ENCODE peak calls at places on chromosomes 6 and 20, in ten cellular contexts. R is tibial artery, B is HCT116, H is adrenal gland, E is WERI-Rb-1, A is H1, C is ovary, F is Peyer's patch, P is cardiac muscle cell, V is body of pancreas. G is an unnamed sample. For H3K36me3, the result is how much of the 10 kb centered on the place peaks cover.

GRCh38 chr6:3879194-3879952 is 30.2 kb downstream of the FAM50B start:
- DNase-seq in R (no peak), B (no peak), H (no peak), E (peak), A (no peak), C (no peak), F (no peak), P (no peak), V (no peak), G (no peak)

GRCh38 chr6:129679250-129679649 is 30.7 kb downstream of the ARHGAP18 start:
- DNase-seq in R (no peak), B (no peak), H (no peak), E (no peak), A (no peak), C (no peak), F (no peak), P (peak), V (no peak), G (no peak)

GRCh38 chr20:63128367-63128766 is 87.6 kb downstream of the YTHDF1 start:
- DNase-seq in R (no peak), B (no peak), H (no peak), E (no peak), A (no peak), C (no peak), F (no peak), P (no peak), V (peak), G (no peak)

GRCh38 chr20:23087587-23088275 is 1.6 kb upstream of the CD93 start:
- DNase-seq in R (no peak), B (no peak), H (no peak), E (no peak), A (no peak), C (no peak), F (no peak), P (no peak), V (no peak), G (no peak)

GRCh38 chr20:25481918-25482253 is 74.4 kb downstream of the GINS1 start:
- DNase-seq in R (no peak), B (no peak), H (no peak), E (no peak), A (no peak), C (no peak), F (no peak), P (no peak), V (no peak), G (no peak)

GRCh38 chr6:116773886-116774285 is 8.4 kb upstream of the FAM162B start:
- DNase-seq in R (no peak), B (no peak), H (no peak), E (no peak), A (no peak), C (no peak), F (no peak), P (no peak), V (no peak), G (no peak)

GRCh38 chr20:24875078-24875477 is 74.0 kb upstream of the CST7 start:
- DNase-seq in R (no peak), B (no peak), H (no peak), E (no peak), A (no peak), C (no peak), F (no peak), P (no peak), V (no peak), G (no peak)

GRCh38 chr6:168078199-168078942 is 641 bp downstream of the FRMD1 start:
- DNase-seq in R (no peak), B (no peak), H (no peak), E (no peak), A (no peak), C (no peak), F (no peak), P (peak), V (no peak), G (no peak)

GRCh38 chr6:48404927-48405326 is 293.9 kb upstream of the PTCHD4 start:
- DNase-seq in R (no peak), B (no peak), H (no peak), E (no peak), A (no peak), C (no peak), F (no peak), P (no peak), V (no peak), G (no peak)

GRCh38 chr6:144543006-144543871 is 258.1 kb downstream of the UTRN start:
- DNase-seq in R (no peak), B (peak), H (peak), E (no peak), A (no peak), C (no peak), F (no peak), P (peak), V (no peak), G (no peak)

GRCh38 chr20:54920491-54920890 is 445.1 kb downstream of the DOK5 start:
- DNase-seq in R (no peak), B (no peak), H (no peak), E (no peak), A (no peak), C (no peak), F (no peak), P (no peak), V (no peak), G (no peak)

GRCh38 chr6:56156643-56157042 is 90.7 kb downstream of the COL21A1 start:
- DNase-seq in R (no peak), B (no peak), H (no peak), E (no peak), A (no peak), C (no peak), F (no peak), P (no peak), V (no peak), G (no peak)

GRCh38 chr6:116497089-116497676 is 14.3 kb upstream of the CALHM5 start:
- DNase-seq in R (no peak), B (no peak), H (no peak), E (no peak), A (no peak), C (peak), F (no peak), P (no peak), V (no peak), G (no peak)

GRCh38 chr6:2021713-2022125 is 223.7 kb downstream of the GMDS start:
- DNase-seq in R (peak), B (no peak), H (peak), E (no peak), A (no peak), C (peak), F (peak), P (peak), V (peak), G (peak)

GRCh38 chr6:107657755-107658461 is 166.2 kb downstream of the SCML4 start:
- DNase-seq in R (peak), B (no peak), H (peak), E (no peak), A (no peak), C (no peak), F (peak), P (peak), V (peak), G (peak)

GRCh38 chr6:21601932-21602390 is 8.4 kb downstream of the SOX4 start:
- DNase-seq in R (no peak), B (no peak), H (no peak), E (no peak), A (peak), C (no peak), F (no peak), P (no peak), V (no peak), G (no peak)

GRCh38 chr6:89270951-89271721 is 44.0 kb downstream of the GABRR2 start:
- DNase-seq in R (no peak), B (no peak), H (no peak), E (no peak), A (peak), C (no peak), F (no peak), P (no peak), V (no peak), G (no peak)

GRCh38 chr20:32455901-32456701 is 98.0 kb downstream of the ASXL1 start:
- DNase-seq in R (no peak), B (no peak), H (no peak), E (no peak), A (no peak), C (no peak), F (no peak), P (no peak), V (peak), G (no peak)

GRCh38 chr6:13013681-13014550 is 297.3 kb downstream of the PHACTR1 start:
- DNase-seq in R (no peak), B (no peak), H (no peak), E (no peak), A (peak), C (no peak), F (no peak), P (peak), V (peak), G (no peak)

GRCh38 chr20:38228436-38228835 is 32.1 kb downstream of the KIAA1755 start:
- DNase-seq in R (peak), B (no peak), H (no peak), E (no peak), A (no peak), C (peak), F (no peak), P (no peak), V (no peak), G (no peak)

GRCh38 chr6:102732908-102733307 is 1339.4 kb downstream of the GRIK2 start:
- DNase-seq in R (no peak), B (no peak), H (no peak), E (no peak), A (no peak), C (no peak), F (no peak), P (no peak), V (no peak), G (no peak)

GRCh38 chr6:35703554-35703953 is 14.8 kb upstream of the FKBP5 start:
- DNase-seq in R (no peak), B (no peak), H (no peak), E (no peak), A (no peak), C (no peak), F (peak), P (no peak), V (no peak), G (no peak)

GRCh38 chr6:10479939-10480700 is 41.0 kb upstream of the GCNT2 start:
- DNase-seq in R (no peak), B (no peak), H (no peak), E (no peak), A (no peak), C (no peak), F (no peak), P (peak), V (no peak), G (no peak)

GRCh38 chr6:624979-625378 is 31.9 kb downstream of the HUS1B start:
- DNase-seq in R (no peak), B (no peak), H (no peak), E (no peak), A (no peak), C (no peak), F (peak), P (peak), V (no peak), G (no peak)

GRCh38 chr20:51380401-51381385 is 161.8 kb downstream of the NFATC2 start:
- DNase-seq in R (no peak), B (no peak), H (no peak), E (no peak), A (no peak), C (no peak), F (no peak), P (no peak), V (no peak), G (no peak)

GRCh38 chr6:161443868-161444267 is 170.0 kb upstream of the AGPAT4 start:
- DNase-seq in R (no peak), B (no peak), H (no peak), E (no peak), A (peak), C (no peak), F (no peak), P (no peak), V (no peak), G (no peak)

GRCh38 chr6:161446296-161446925 is 172.6 kb upstream of the AGPAT4 start:
- DNase-seq in R (no peak), B (no peak), H (no peak), E (no peak), A (no peak), C (no peak), F (no peak), P (no peak), V (no peak), G (no peak)

GRCh38 chr6:161442381-161442858 is 168.6 kb upstream of the AGPAT4 start:
- DNase-seq in R (no peak), B (no peak), H (no peak), E (no peak), A (no peak), C (no peak), F (no peak), P (no peak), V (no peak), G (no peak)

GRCh38 chr6:161444966-161445799 is 171.3 kb upstream of the AGPAT4 start:
- DNase-seq in R (no peak), B (no peak), H (peak), E (no peak), A (no peak), C (no peak), F (no peak), P (no peak), V (peak), G (no peak)

GRCh38 chr6:161444464-161444863 is 170.6 kb upstream of the AGPAT4 start:
- DNase-seq in R (no peak), B (no peak), H (peak), E (no peak), A (peak), C (peak), F (no peak), P (peak), V (peak), G (no peak)
- TF ChIP-seq CTCF in R (peak), B (no peak), H (peak), E (no peak), A (no peak), C (no peak), F (no peak), P (peak), V (peak), G (no peak)

DNA sequence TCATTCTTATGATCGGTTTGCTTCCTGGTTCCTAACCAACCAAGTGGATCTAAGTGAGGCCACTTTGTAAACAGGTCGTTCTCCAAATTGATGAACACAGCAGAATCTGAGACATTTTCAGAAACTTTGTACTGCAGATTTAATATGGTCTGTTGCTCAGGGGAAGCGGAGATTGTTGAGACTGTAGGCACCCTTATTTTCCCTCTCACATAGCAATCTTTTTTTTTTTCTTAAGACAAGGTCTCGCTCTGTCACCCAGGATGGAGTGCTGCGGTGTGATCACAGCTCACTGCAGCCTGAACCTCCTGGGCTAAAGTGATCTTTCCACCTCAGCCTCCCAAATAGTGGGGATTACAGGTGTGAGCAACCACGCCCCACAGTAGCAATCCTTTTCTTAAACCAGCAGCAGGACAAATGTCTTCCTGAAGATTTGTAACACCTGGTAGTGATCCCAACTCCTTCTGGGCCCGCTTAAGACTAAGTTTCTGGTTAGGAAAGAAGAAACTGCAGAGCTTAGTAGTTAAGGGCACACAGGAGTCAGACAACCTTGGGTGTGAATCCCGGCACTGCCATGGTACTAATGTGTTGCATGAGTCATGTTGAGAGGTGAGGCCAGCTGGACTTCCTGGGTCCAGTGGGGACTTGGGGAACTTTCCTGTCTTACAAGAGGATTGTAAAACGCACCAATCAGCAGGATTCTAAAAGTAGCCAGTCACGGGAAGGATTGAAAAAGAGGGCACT is 48.4 kb upstream of the EZR start:
- DNase-seq in R (no peak), B (peak), H (no peak), E (no peak), A (no peak), C (no peak), F (peak), P (no peak), V (no peak), G (peak)
- H3K27ac ChIP-seq in R (no peak), B (peak), H (no peak), E (no peak), A (no peak), C (no peak), F (peak), P (no peak), V (peak), G (peak)

GRCh38 chr6:159751448-159751847 is 10.4 kb upstream of the ACAT2 start:
- DNase-seq in R (no peak), B (no peak), H (no peak), E (no peak), A (no peak), C (no peak), F (no peak), P (no peak), V (no peak), G (no peak)
- H3K36me3 ChIP-seq in R (half or more), B (half or more), H (under half), E (half or more), A (half or more), C (under half), F (half or more), P (half or more), V (under half), G (under half)

DNA sequence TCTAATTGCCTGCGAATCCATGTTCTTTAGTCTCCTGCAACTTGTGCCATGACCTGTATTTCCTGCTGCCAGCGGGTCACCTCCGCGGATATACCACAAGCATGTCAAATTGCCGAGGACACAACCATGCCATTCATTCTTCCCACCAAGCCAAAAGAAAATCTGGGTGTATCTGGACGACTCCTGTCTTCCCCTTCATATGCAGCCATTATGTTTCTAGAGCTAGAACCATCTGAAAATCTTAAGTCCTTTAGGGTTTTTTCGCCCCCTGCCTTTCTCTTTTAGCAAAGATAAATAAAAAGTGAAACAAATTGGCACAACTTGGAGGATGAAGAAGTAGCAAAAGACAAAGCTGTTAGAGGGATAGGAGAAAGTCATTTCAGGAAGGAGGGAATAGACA is 242.6 kb downstream of the ARID1B start:
- DNase-seq in R (no peak), B (no peak), H (no peak), E (no peak), A (no peak), C (no peak), F (no peak), P (peak), V (no peak), G (no peak)
- TF ChIP-seq CTCF in R (no peak), B (no peak), H (no peak), E (no peak), A (no peak), C (peak), F (no peak), P (no peak), V (no peak), G (no peak)

DNA sequence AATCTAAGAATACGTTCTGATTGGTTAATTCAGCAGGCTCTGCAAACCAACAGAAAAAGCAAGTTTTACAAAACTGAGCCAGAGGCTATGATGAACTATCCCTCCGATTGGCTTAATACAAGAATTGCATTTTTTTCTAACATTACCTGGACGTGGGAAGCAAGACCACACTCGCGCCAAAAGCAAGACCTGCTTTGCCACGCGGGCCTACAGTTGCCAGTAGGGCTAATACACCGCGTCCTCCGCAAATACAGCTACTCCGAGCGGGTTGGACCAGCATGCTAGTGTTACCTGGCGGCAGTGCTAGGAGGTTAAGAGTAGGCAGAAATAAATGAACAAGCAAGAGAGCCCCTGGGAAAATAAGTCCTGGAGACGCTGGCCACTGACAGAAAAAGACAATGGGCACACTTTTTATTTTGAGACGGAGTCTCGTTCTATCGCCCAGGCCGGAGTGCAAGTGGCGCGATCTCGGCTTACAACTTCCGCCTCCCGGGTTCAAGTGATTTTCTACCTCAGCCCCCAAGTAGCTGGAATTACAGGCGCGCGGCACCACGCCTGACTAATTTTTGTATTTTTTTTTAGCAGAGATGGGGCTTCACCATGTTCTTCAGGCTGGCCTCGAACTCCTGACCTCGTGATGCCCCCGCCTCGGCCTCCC is 131.9 kb upstream of the BTN3A2 start:
- DNase-seq in R (no peak), B (no peak), H (no peak), E (no peak), A (no peak), C (no peak), F (peak), P (peak), V (no peak), G (no peak)
- H3K27ac ChIP-seq in R (no peak), B (no peak), H (no peak), E (no peak), A (peak), C (no peak), F (peak), P (no peak), V (no peak), G (peak)

GRCh38 chr20:36758276-36758675 is 12.4 kb upstream of the NDRG3 start:
- DNase-seq in R (no peak), B (no peak), H (no peak), E (no peak), A (no peak), C (no peak), F (no peak), P (no peak), V (no peak), G (no peak)
- H3K36me3 ChIP-seq in R (under half), B (under half), H (under half), E (half or more), A (under half), C (under half), F (under half), P (under half), V (under half), G (under half)

G was measured in colonic mucosa.